ENCODE peak calls at places on chromosomes 3 and 15, in seven cellular contexts. One of them, this sample, is unnamed.

GRCh38 chr15:71532994-71533393 is 277.4 kb upstream of the NR2E3 start:
- DNase-seq in ELR: peak; percentile 64
- DNase-seq in neuronal stem cell: no peak
- DNase-seq in GM23338: peak; percentile 75
- DNase-seq in mesendoderm: peak; percentile 61
- DNase-seq in activated T-cell treated with anti-CD3 and anti-CD28 coated beads, Interleukin-2, amount 50 U/mL, for 4 hours: no peak
- DNase-seq in T-helper 2 cell: no peak
- DNase-seq in this sample: no peak

GRCh38 chr3:114336857-114337256 is 43.0 kb downstream of the TIGIT start:
- DNase-seq in ELR: no peak
- DNase-seq in neuronal stem cell: no peak
- DNase-seq in GM23338: no peak
- DNase-seq in mesendoderm: no peak
- DNase-seq in activated T-cell treated with anti-CD3 and anti-CD28 coated beads, Interleukin-2, amount 50 U/mL, for 4 hours: no peak
- DNase-seq in T-helper 2 cell: no peak
- DNase-seq in this sample: no peak

GRCh38 chr3:120180731-120181412 is 86.6 kb upstream of the GSK3B start:
- DNase-seq in ELR: no peak
- DNase-seq in neuronal stem cell: no peak
- DNase-seq in GM23338: no peak
- DNase-seq in mesendoderm: no peak
- DNase-seq in activated T-cell treated with anti-CD3 and anti-CD28 coated beads, Interleukin-2, amount 50 U/mL, for 4 hours: no peak
- DNase-seq in T-helper 2 cell: no peak
- DNase-seq in this sample: no peak

GRCh38 chr15:101458158-101458895 is 31.2 kb downstream of the PCSK6 start:
- DNase-seq in ELR: no peak
- DNase-seq in neuronal stem cell: no peak
- DNase-seq in GM23338: no peak
- DNase-seq in mesendoderm: no peak
- DNase-seq in activated T-cell treated with anti-CD3 and anti-CD28 coated beads, Interleukin-2, amount 50 U/mL, for 4 hours: no peak
- DNase-seq in T-helper 2 cell: no peak
- DNase-seq in this sample: no peak

GRCh38 chr3:72171461-72171860 is 386.5 kb upstream of the PROK2 start:
- DNase-seq in ELR: no peak
- DNase-seq in neuronal stem cell: no peak
- DNase-seq in GM23338: no peak
- DNase-seq in mesendoderm: peak; percentile 24
- DNase-seq in activated T-cell treated with anti-CD3 and anti-CD28 coated beads, Interleukin-2, amount 50 U/mL, for 4 hours: no peak
- DNase-seq in T-helper 2 cell: no peak
- DNase-seq in this sample: no peak

GRCh38 chr3:155083313-155083905 is 3.3 kb downstream of the MME start:
- DNase-seq in ELR: peak; percentile 29
- DNase-seq in neuronal stem cell: no peak
- DNase-seq in GM23338: no peak
- DNase-seq in mesendoderm: no peak
- DNase-seq in activated T-cell treated with anti-CD3 and anti-CD28 coated beads, Interleukin-2, amount 50 U/mL, for 4 hours: no peak
- DNase-seq in T-helper 2 cell: no peak
- DNase-seq in this sample: no peak

GRCh38 chr3:15756505-15756904 is 41.3 kb downstream of the ANKRD28 start:
- DNase-seq in ELR: no peak
- DNase-seq in neuronal stem cell: no peak
- DNase-seq in GM23338: peak; percentile 49
- DNase-seq in mesendoderm: no peak
- DNase-seq in activated T-cell treated with anti-CD3 and anti-CD28 coated beads, Interleukin-2, amount 50 U/mL, for 4 hours: no peak
- DNase-seq in T-helper 2 cell: no peak
- DNase-seq in this sample: no peak

GRCh38 chr3:141881702-141882101 is 5.3 kb downstream of the ATP1B3 start:
- DNase-seq in ELR: no peak
- DNase-seq in neuronal stem cell: no peak
- DNase-seq in GM23338: no peak
- DNase-seq in mesendoderm: no peak
- DNase-seq in activated T-cell treated with anti-CD3 and anti-CD28 coated beads, Interleukin-2, amount 50 U/mL, for 4 hours: no peak
- DNase-seq in T-helper 2 cell: no peak
- DNase-seq in this sample: peak; percentile 36

GRCh38 chr15:99450896-99451358 is 114.9 kb upstream of the MEF2A start:
- DNase-seq in ELR: no peak
- DNase-seq in neuronal stem cell: no peak
- DNase-seq in GM23338: no peak
- DNase-seq in mesendoderm: no peak
- DNase-seq in activated T-cell treated with anti-CD3 and anti-CD28 coated beads, Interleukin-2, amount 50 U/mL, for 4 hours: peak; percentile 55
- DNase-seq in T-helper 2 cell: no peak
- DNase-seq in this sample: peak; percentile 9

GRCh38 chr3:105364113-105364512 is 2.6 kb upstream of the ALCAM start:
- DNase-seq in ELR: peak; percentile 95
- DNase-seq in neuronal stem cell: no peak
- DNase-seq in GM23338: no peak
- DNase-seq in mesendoderm: peak; percentile 49
- DNase-seq in activated T-cell treated with anti-CD3 and anti-CD28 coated beads, Interleukin-2, amount 50 U/mL, for 4 hours: no peak
- DNase-seq in T-helper 2 cell: no peak
- DNase-seq in this sample: no peak

GRCh38 chr15:27970661-27971392 is 128.3 kb downstream of the OCA2 start:
- DNase-seq in ELR: no peak
- DNase-seq in neuronal stem cell: no peak
- DNase-seq in GM23338: no peak
- DNase-seq in mesendoderm: no peak
- DNase-seq in activated T-cell treated with anti-CD3 and anti-CD28 coated beads, Interleukin-2, amount 50 U/mL, for 4 hours: no peak
- DNase-seq in T-helper 2 cell: no peak
- DNase-seq in this sample: no peak

GRCh38 chr3:65024148-65024547 is 336.3 kb upstream of the ADAMTS9 start:
- DNase-seq in ELR: no peak
- DNase-seq in neuronal stem cell: no peak
- DNase-seq in GM23338: peak; percentile 50
- DNase-seq in mesendoderm: peak; percentile 26
- DNase-seq in activated T-cell treated with anti-CD3 and anti-CD28 coated beads, Interleukin-2, amount 50 U/mL, for 4 hours: no peak
- DNase-seq in T-helper 2 cell: no peak
- DNase-seq in this sample: no peak

GRCh38 chr15:73928241-73928579 is 1.9 kb downstream of the LOXL1 start:
- DNase-seq in ELR: peak; percentile 26
- DNase-seq in neuronal stem cell: no peak
- DNase-seq in GM23338: no peak
- DNase-seq in mesendoderm: no peak
- DNase-seq in activated T-cell treated with anti-CD3 and anti-CD28 coated beads, Interleukin-2, amount 50 U/mL, for 4 hours: no peak
- DNase-seq in T-helper 2 cell: no peak
- DNase-seq in this sample: no peak

GRCh38 chr3:49017646-49017977 is 768 bp downstream of the DALRD3 start:
- DNase-seq in ELR: peak; percentile 28
- DNase-seq in neuronal stem cell: no peak
- DNase-seq in GM23338: peak; percentile 43
- DNase-seq in mesendoderm: no peak
- DNase-seq in activated T-cell treated with anti-CD3 and anti-CD28 coated beads, Interleukin-2, amount 50 U/mL, for 4 hours: no peak
- DNase-seq in T-helper 2 cell: no peak
- DNase-seq in this sample: no peak

GRCh38 chr15:48365575-48365974 is 34.3 kb downstream of the DUT start:
- DNase-seq in ELR: no peak
- DNase-seq in neuronal stem cell: no peak
- DNase-seq in GM23338: no peak
- DNase-seq in mesendoderm: no peak
- DNase-seq in activated T-cell treated with anti-CD3 and anti-CD28 coated beads, Interleukin-2, amount 50 U/mL, for 4 hours: no peak
- DNase-seq in T-helper 2 cell: no peak
- DNase-seq in this sample: no peak

GRCh38 chr3:78414261-78414660 is 1353.5 kb downstream of the ROBO1 start:
- DNase-seq in ELR: no peak
- DNase-seq in neuronal stem cell: no peak
- DNase-seq in GM23338: no peak
- DNase-seq in mesendoderm: no peak
- DNase-seq in activated T-cell treated with anti-CD3 and anti-CD28 coated beads, Interleukin-2, amount 50 U/mL, for 4 hours: no peak
- DNase-seq in T-helper 2 cell: no peak
- DNase-seq in this sample: no peak

GRCh38 chr3:111080357-111080937 is 8.8 kb downstream of the NECTIN3 start:
- DNase-seq in ELR: peak; percentile 85
- DNase-seq in neuronal stem cell: no peak
- DNase-seq in GM23338: peak; percentile 64
- DNase-seq in mesendoderm: peak; percentile 48
- DNase-seq in activated T-cell treated with anti-CD3 and anti-CD28 coated beads, Interleukin-2, amount 50 U/mL, for 4 hours: no peak
- DNase-seq in T-helper 2 cell: no peak
- DNase-seq in this sample: no peak

GRCh38 chr15:75849167-75849566 is 5.9 kb downstream of the UBE2Q2 start:
- DNase-seq in ELR: no peak
- DNase-seq in neuronal stem cell: no peak
- DNase-seq in GM23338: no peak
- DNase-seq in mesendoderm: no peak
- DNase-seq in activated T-cell treated with anti-CD3 and anti-CD28 coated beads, Interleukin-2, amount 50 U/mL, for 4 hours: no peak
- DNase-seq in T-helper 2 cell: no peak
- DNase-seq in this sample: no peak

GRCh38 chr3:130395916-130396315 is 50.4 kb downstream of the COL6A5 start:
- DNase-seq in ELR: peak; percentile 30
- DNase-seq in neuronal stem cell: no peak
- DNase-seq in GM23338: peak; percentile 52
- DNase-seq in mesendoderm: peak; percentile 97
- DNase-seq in activated T-cell treated with anti-CD3 and anti-CD28 coated beads, Interleukin-2, amount 50 U/mL, for 4 hours: no peak
- DNase-seq in T-helper 2 cell: no peak
- DNase-seq in this sample: peak; percentile 4

GRCh38 chr3:151875759-151876158 is 2.3 kb downstream of the SUCNR1 start:
- DNase-seq in ELR: no peak
- DNase-seq in neuronal stem cell: no peak
- DNase-seq in GM23338: no peak
- DNase-seq in mesendoderm: no peak
- DNase-seq in activated T-cell treated with anti-CD3 and anti-CD28 coated beads, Interleukin-2, amount 50 U/mL, for 4 hours: no peak
- DNase-seq in T-helper 2 cell: no peak
- DNase-seq in this sample: no peak

GRCh38 chr3:83890763-83891135 is 1068.0 kb upstream of the CADM2 start:
- DNase-seq in ELR: no peak
- DNase-seq in neuronal stem cell: no peak
- DNase-seq in GM23338: no peak
- DNase-seq in mesendoderm: no peak
- DNase-seq in activated T-cell treated with anti-CD3 and anti-CD28 coated beads, Interleukin-2, amount 50 U/mL, for 4 hours: no peak
- DNase-seq in T-helper 2 cell: no peak
- DNase-seq in this sample: no peak

GRCh38 chr15:89075846-89076245 is 12.4 kb upstream of the ABHD2 start:
- DNase-seq in ELR: no peak
- DNase-seq in neuronal stem cell: no peak
- DNase-seq in GM23338: no peak
- DNase-seq in mesendoderm: no peak
- DNase-seq in activated T-cell treated with anti-CD3 and anti-CD28 coated beads, Interleukin-2, amount 50 U/mL, for 4 hours: no peak
- DNase-seq in T-helper 2 cell: no peak
- DNase-seq in this sample: no peak

GRCh38 chr3:127373701-127374625 is 86.1 kb upstream of the PRR20G start:
- DNase-seq in ELR: peak; percentile 33
- DNase-seq in neuronal stem cell: no peak
- DNase-seq in GM23338: peak; percentile 71
- DNase-seq in mesendoderm: peak; percentile 48
- DNase-seq in activated T-cell treated with anti-CD3 and anti-CD28 coated beads, Interleukin-2, amount 50 U/mL, for 4 hours: no peak
- DNase-seq in T-helper 2 cell: no peak
- DNase-seq in this sample: no peak

This sample was measured in DMS153.